ENCODE peak calls at places on chromosomes 13 and 19, in seven cellular contexts. D is testis; V is upper lobe of right lung; I is PC-3; F is Peyer's patch; N is astrocyte; H is CD8-positive, alpha-beta T cell. B is an unnamed sample.

GRCh38 chr19:55178781-55179569 is 1.1 kb downstream of the SYT5 start:
- DNase-seq in V (peak; percentile 79), H (peak; percentile 95), N (peak; percentile 70), F (peak; percentile 78), D (peak; percentile 85), I (peak; percentile 64), B (peak; percentile 97)

GRCh38 chr13:101397742-101398141 is 18.6 kb downstream of the NALCN start:
- DNase-seq in H (no peak), I (peak; percentile 77), F (no peak), D (no peak), V (no peak), N (peak; percentile 92), B (no peak)

GRCh38 chr13:48353590-48353989 is 50.0 kb downstream of the RB1 start:
- DNase-seq in H (no peak), N (no peak), V (no peak), F (no peak), I (no peak), D (no peak), B (no peak)

GRCh38 chr19:41218615-41219507 is at the start of gene AXL:
- DNase-seq in I (peak; percentile 56), F (peak; percentile 61), H (no peak), V (peak; percentile 84), N (peak; percentile 83), D (peak; percentile 83), B (peak; percentile 98)

GRCh38 chr13:31913459-31913858 is 118.1 kb upstream of the FRY start:
- DNase-seq in H (no peak), F (no peak), D (no peak), V (no peak), N (no peak), I (no peak), B (no peak)

GRCh38 chr19:428144-428543 is 19.2 kb upstream of the C2CD4C start:
- DNase-seq in F (no peak), I (no peak), H (no peak), D (no peak), N (no peak), V (no peak), B (no peak)

GRCh38 chr19:7159105-7159933 is 89.8 kb downstream of the ZNF557 start:
- DNase-seq in D (peak; percentile 40), F (no peak), I (no peak), N (peak; percentile 64), H (no peak), V (no peak), B (no peak)

GRCh38 chr19:33690461-33691427 is 69.0 kb downstream of the CHST8 start:
- DNase-seq in F (peak; percentile 39), I (peak; percentile 3), N (no peak), V (peak; percentile 54), H (no peak), D (no peak), B (peak; percentile 14)

GRCh38 chr13:75175575-75175974 is 306.4 kb downstream of the TBC1D4 start:
- DNase-seq in D (no peak), N (peak; percentile 27), H (no peak), V (no peak), I (no peak), F (no peak), B (no peak)

GRCh38 chr19:16088351-16088984 is 12.2 kb downstream of the TPM4 start:
- DNase-seq in F (no peak), V (peak; percentile 78), H (no peak), I (no peak), D (no peak), N (peak; percentile 62), B (no peak)

GRCh38 chr13:106987435-106987800 is 419.5 kb upstream of the ARGLU1 start:
- DNase-seq in I (no peak), H (no peak), F (no peak), V (no peak), N (no peak), D (no peak), B (no peak)

GRCh38 chr13:109451726-109452125 is 334.7 kb downstream of the IRS2 start:
- DNase-seq in D (no peak), N (no peak), F (no peak), H (no peak), I (no peak), V (no peak), B (no peak)

GRCh38 chr13:103157034-103157433 is 90.8 kb upstream of the SLC10A2 start:
- DNase-seq in I (peak; percentile 5), F (no peak), V (no peak), N (no peak), D (no peak), H (no peak), B (no peak)

GRCh38 chr13:75437582-75438318 is 44.2 kb downstream of the TBC1D4 start:
- DNase-seq in N (peak; percentile 35), I (no peak), H (no peak), V (no peak), F (no peak), D (no peak), B (no peak)

GRCh38 chr19:53942001-53942786 is 20.5 kb upstream of the CACNG8 start:
- DNase-seq in V (peak; percentile 56), D (peak; percentile 86), N (no peak), H (no peak), I (peak; percentile 19), F (no peak), B (peak; percentile 98)

GRCh38 chr19:17576758-17577532 is 21.5 kb downstream of the COLGALT1 start:
- DNase-seq in H (no peak), D (peak; percentile 60), N (no peak), V (peak; percentile 85), F (peak; percentile 86), I (no peak), B (peak; percentile 99)

GRCh38 chr19:6739884-6740588 is 556 bp downstream of the TRIP10 start:
- DNase-seq in N (no peak), H (no peak), V (peak; percentile 70), F (peak; percentile 57), D (no peak), I (no peak), B (peak; percentile 93)

GRCh38 chr13:47932953-47933687 is 68.0 kb downstream of the SUCLA2 start:
- DNase-seq in N (no peak), I (no peak), H (no peak), D (no peak), V (no peak), F (no peak), B (no peak)

GRCh38 chr13:36606060-36606459 is 67.8 kb upstream of the SERTM1 start:
- DNase-seq in N (no peak), I (no peak), V (no peak), D (no peak), F (no peak), H (no peak), B (peak; percentile 6)

GRCh38 chr19:13026478-13026999 is 31.3 kb downstream of the NFIX start:
- DNase-seq in I (peak; percentile 68), D (no peak), H (no peak), N (peak; percentile 68), V (no peak), F (no peak), B (no peak)

GRCh38 chr13:74920361-74920760 is 561.6 kb downstream of the TBC1D4 start:
- DNase-seq in V (no peak), I (no peak), H (no peak), D (no peak), F (no peak), N (no peak), B (no peak)

GRCh38 chr13:110442946-110443632 is 118.4 kb downstream of the RAB20 start:
- DNase-seq in V (no peak), I (peak; percentile 47), H (no peak), D (no peak), N (peak; percentile 41), F (no peak), B (no peak)

GRCh38 chr13:72255908-72256307 is 388.9 kb upstream of the DACH1 start:
- DNase-seq in N (peak; percentile 51), I (peak; percentile 70), H (no peak), D (peak; percentile 27), F (no peak), V (no peak), B (peak; percentile 22)

GRCh38 chr13:99959538-99960230 is 11.9 kb downstream of the ZIC5 start:
- DNase-seq in V (no peak), I (no peak), F (no peak), D (no peak), N (no peak), H (no peak), B (peak; percentile 88)

GRCh38 chr19:19354007-19354406 is 33.4 kb downstream of the MAU2 start:
- DNase-seq in V (no peak), N (no peak), D (no peak), I (no peak), H (no peak), F (no peak), B (no peak)
- H3K36me3 ChIP-seq in V (peaks cover 76% of the 10 kb centered on the region), N (peaks cover 17% of the 10 kb centered on the region), D (no peaks in the 10 kb centered on the region), I (peaks cover 7% of the 10 kb centered on the region), H (peaks cover 51% of the 10 kb centered on the region), F (no peaks in the 10 kb centered on the region), B (peaks cover 28% of the 10 kb centered on the region)

GRCh38 chr19:2136796-2137195 is 14.6 kb downstream of the AP3D1 start:
- DNase-seq in D (no peak), V (no peak), F (no peak), I (no peak), H (no peak), N (no peak), B (no peak)
- H3K36me3 ChIP-seq in D (no peaks in the 10 kb centered on the region), V (peaks cover 66% of the 10 kb centered on the region), F (no peaks in the 10 kb centered on the region), I (no peaks in the 10 kb centered on the region), H (peaks cover 17% of the 10 kb centered on the region), N (peaks cover 21% of the 10 kb centered on the region), B (peaks cover 23% of the 10 kb centered on the region)

GRCh38 chr13:94384217-94384905 is 95.1 kb downstream of the DCT start:
- DNase-seq in F (no peak), N (no peak), V (no peak), D (no peak), I (no peak), H (no peak), B (no peak)

GRCh38 chr13:94382520-94382919 is 97.0 kb downstream of the DCT start:
- DNase-seq in H (no peak), N (no peak), V (no peak), F (no peak), D (no peak), I (no peak), B (no peak)

GRCh38 chr13:94387047-94387446 is 92.4 kb downstream of the DCT start:
- DNase-seq in N (no peak), I (no peak), H (no peak), V (no peak), F (no peak), D (no peak), B (no peak)

GRCh38 chr13:94382960-94383359 is 96.5 kb downstream of the DCT start:
- DNase-seq in D (no peak), V (no peak), N (no peak), H (no peak), I (no peak), F (no peak), B (no peak)
- H3K36me3 ChIP-seq in D (no peaks in the 10 kb centered on the region), V (no peaks in the 10 kb centered on the region), N (no peaks in the 10 kb centered on the region), H (no peaks in the 10 kb centered on the region), I (no peaks in the 10 kb centered on the region), F (no peaks in the 10 kb centered on the region), B (no peaks in the 10 kb centered on the region)

DNA sequence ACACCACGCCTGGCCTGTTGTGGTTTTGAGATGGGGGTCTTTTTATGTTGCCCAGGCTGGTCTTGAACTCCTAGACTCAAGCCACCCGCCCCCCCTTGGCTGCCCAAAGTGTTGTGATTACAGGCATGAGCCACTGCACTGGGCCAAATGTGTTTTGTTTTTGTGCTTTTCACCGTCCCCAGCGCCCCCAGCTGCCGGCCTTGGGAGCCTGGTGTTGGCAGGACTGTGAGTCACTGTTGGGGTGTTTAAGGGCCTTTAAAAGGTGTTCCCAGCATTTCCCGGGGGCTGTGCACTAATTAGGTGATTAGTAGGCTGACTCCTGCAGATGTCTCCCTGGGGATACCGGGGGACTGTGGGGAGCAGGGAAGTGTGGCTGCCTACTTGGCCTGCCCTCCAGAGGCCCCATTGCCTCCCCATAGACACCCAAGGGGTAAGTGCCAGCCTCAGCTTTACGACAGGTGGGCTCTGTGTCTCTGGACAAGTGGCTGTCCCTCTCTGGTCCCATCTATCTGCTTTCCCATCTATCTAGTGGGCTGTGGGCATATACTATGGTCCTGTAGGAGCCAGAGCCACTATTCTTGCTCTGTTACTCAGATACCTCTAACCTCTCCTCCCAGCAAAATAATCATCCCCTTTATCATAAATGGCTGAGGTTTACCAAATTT is 11.8 kb upstream of the TLE5 start:
- DNase-seq in F (no peak), H (no peak), V (no peak), I (no peak), N (no peak), D (peak; percentile 53), B (no peak)
- H3K36me3 ChIP-seq in F (no peaks in the 10 kb centered on the region), H (no peaks in the 10 kb centered on the region), V (no peaks in the 10 kb centered on the region), I (no peaks in the 10 kb centered on the region), N (no peaks in the 10 kb centered on the region), D (no peaks in the 10 kb centered on the region), B (no peaks in the 10 kb centered on the region)

B was measured in H7.